ENCODE peak calls at places on chromosomes 3 and 15, in six cellular contexts. T is HCT116, S is psoas muscle, R is Karpas-422, I is mesendoderm, O is K562. U is an unnamed sample. For H3K36me3, the result is how much of the 10 kb centered on the place peaks cover.

GRCh38 chr3:20097015-20097414 is 56.8 kb downstream of the KAT2B start:
- DNase-seq in T (no peak), O (no peak), R (no peak), I (no peak), S (no peak), U (no peak)

GRCh38 chr3:72351536-72351935 is 496.7 kb downstream of the SHQ1 start:
- DNase-seq in O (no peak), T (no peak), S (no peak), R (no peak), I (no peak), U (peak)

GRCh38 chr3:8593022-8593817 is 51.4 kb downstream of the SSUH2 start:
- DNase-seq in O (no peak), I (no peak), T (no peak), S (peak), R (no peak), U (no peak)

GRCh38 chr3:22980346-22980745 is 222.8 kb upstream of the UBE2E2 start:
- DNase-seq in I (peak), T (no peak), S (no peak), O (no peak), R (no peak), U (no peak)

GRCh38 chr15:25739687-25740121 is 123.4 kb downstream of the ATP10A start:
- DNase-seq in R (peak), S (no peak), T (no peak), I (peak), O (no peak), U (no peak)

GRCh38 chr15:41825572-41826535 is 2.0 kb upstream of the JMJD7 start:
- DNase-seq in I (peak), O (no peak), R (no peak), T (no peak), S (no peak), U (no peak)

GRCh38 chr15:64472161-64472560 is 11.8 kb downstream of the ZNF609 start:
- DNase-seq in T (no peak), O (no peak), S (no peak), I (no peak), R (no peak), U (no peak)

GRCh38 chr3:184186902-184187207 is 856 bp downstream of the ABCF3 start:
- DNase-seq in R (peak), O (no peak), T (no peak), I (no peak), S (no peak), U (no peak)

GRCh38 chr15:39921274-39921638 is 1.2 kb upstream of the GPR176 start:
- DNase-seq in S (no peak), O (no peak), I (no peak), T (no peak), R (no peak), U (no peak)

GRCh38 chr3:12963184-12963868 is 109.9 kb downstream of the IQSEC1 start:
- DNase-seq in O (no peak), R (no peak), S (peak), T (no peak), I (no peak), U (no peak)

GRCh38 chr3:136733317-136733833 is 18.8 kb downstream of the STAG1 start:
- DNase-seq in I (no peak), R (no peak), O (no peak), T (no peak), S (no peak), U (no peak)

GRCh38 chr3:159854500-159855124 is 134.0 kb upstream of the IL12A start:
- DNase-seq in S (peak), T (peak), R (peak), I (peak), O (no peak), U (no peak)

GRCh38 chr15:83657549-83657948 is 3.6 kb downstream of the ADAMTSL3 start:
- DNase-seq in S (no peak), I (peak), O (peak), T (peak), R (peak), U (no peak)

GRCh38 chr3:132730891-132731580 is 8.8 kb upstream of the NPHP3 start:
- DNase-seq in R (peak), S (no peak), I (peak), T (no peak), O (no peak), U (no peak)

GRCh38 chr15:88646951-88647350 is 8.1 kb downstream of the ISG20 start:
- DNase-seq in S (no peak), O (no peak), T (no peak), R (no peak), I (no peak), U (no peak)

GRCh38 chr3:78978037-78978436 is 789.8 kb downstream of the ROBO1 start:
- DNase-seq in S (no peak), T (no peak), R (peak), O (no peak), I (peak), U (no peak)

GRCh38 chr3:151877269-151877668 is 3.8 kb downstream of the SUCNR1 start:
- DNase-seq in O (no peak), R (no peak), T (no peak), S (no peak), I (no peak), U (no peak)

GRCh38 chr3:130814691-130815472 is 68.3 kb upstream of the PIK3R4 start:
- DNase-seq in T (no peak), S (no peak), I (no peak), O (no peak), R (no peak), U (no peak)

GRCh38 chr15:75081150-75081549 is 57.8 kb downstream of the PPCDC start:
- DNase-seq in O (no peak), I (no peak), S (no peak), R (no peak), T (no peak), U (no peak)

GRCh38 chr3:156770699-156771414 is 55.3 kb upstream of the LEKR1 start:
- DNase-seq in I (no peak), S (no peak), T (no peak), O (no peak), R (no peak), U (no peak)

GRCh38 chr3:168342946-168343856 is 247.5 kb upstream of the GOLIM4 start:
- DNase-seq in I (no peak), T (no peak), O (no peak), R (no peak), S (no peak), U (no peak)

GRCh38 chr3:184805351-184806038 is 6.5 kb upstream of the VPS8 start:
- DNase-seq in S (no peak), T (no peak), O (peak), I (no peak), R (no peak), U (no peak)

GRCh38 chr3:127673191-127674098 is 693 bp downstream of the ABTB1 start:
- DNase-seq in O (peak), R (peak), T (no peak), I (no peak), S (peak), U (peak)

GRCh38 chr3:172461530-172462138 is 13.4 kb upstream of the GHSR start:
- DNase-seq in T (no peak), S (no peak), O (peak), R (peak), I (peak), U (no peak)

GRCh38 chr3:42456211-42456610 is 45.8 kb upstream of the LYZL4 start:
- DNase-seq in O (no peak), S (no peak), I (no peak), R (no peak), T (no peak), U (no peak)

GRCh38 chr3:143671641-143672040 is 176.6 kb downstream of the SLC9A9 start:
- DNase-seq in O (no peak), S (no peak), I (no peak), R (no peak), T (no peak), U (no peak)

GRCh38 chr3:12175844-12176453 is 17.2 kb upstream of the TIMP4 start:
- DNase-seq in R (peak), I (peak), T (peak), S (peak), O (peak), U (no peak)

GRCh38 chr3:194046995-194047681 is 88.8 kb upstream of the HES1 start:
- DNase-seq in O (no peak), R (no peak), T (no peak), S (peak), I (no peak), U (no peak)

GRCh38 chr3:151330374-151330773 is 1.0 kb upstream of the P2RY13 start:
- DNase-seq in R (no peak), T (no peak), I (no peak), S (no peak), O (no peak), U (no peak)

GRCh38 chr3:133821767-133822638 is 16.4 kb downstream of the SRPRB start:
- DNase-seq in I (peak), O (peak), S (peak), R (no peak), T (peak), U (peak)

GRCh38 chr3:116005404-116005803 is 382.1 kb downstream of the GAP43 start:
- DNase-seq in S (no peak), T (no peak), R (no peak), I (peak), O (no peak), U (no peak)

GRCh38 chr3:45976191-45977091 is 19.2 kb downstream of the FYCO1 start:
- DNase-seq in O (no peak), S (no peak), R (no peak), I (no peak), T (no peak), U (no peak)

GRCh38 chr15:80179025-80179759 is 26.4 kb downstream of the FAH start:
- DNase-seq in S (no peak), O (no peak), R (peak), T (no peak), I (no peak), U (no peak)

GRCh38 chr3:115081444-115081843 is 65.6 kb downstream of the ZBTB20 start:
- DNase-seq in O (no peak), R (no peak), I (no peak), T (no peak), S (no peak), U (no peak)

GRCh38 chr15:49842331-49842730 is 221.5 kb downstream of the DTWD1 start:
- DNase-seq in R (no peak), O (no peak), S (no peak), I (peak), T (no peak), U (no peak)

GRCh38 chr15:81385110-81386076 is 11.4 kb upstream of the TMC3 start:
- DNase-seq in I (no peak), O (no peak), R (no peak), T (no peak), S (no peak), U (no peak)

GRCh38 chr15:22810033-22810734 is 23.7 kb downstream of the NIPA1 start:
- DNase-seq in R (no peak), S (no peak), T (no peak), O (no peak), I (no peak), U (no peak)

GRCh38 chr15:22806664-22807063 is 20.2 kb downstream of the NIPA1 start:
- DNase-seq in S (no peak), T (no peak), R (no peak), O (no peak), I (no peak), U (no peak)

GRCh38 chr15:22808761-22809280 is 22.4 kb downstream of the NIPA1 start:
- DNase-seq in I (no peak), O (no peak), T (no peak), R (no peak), S (no peak), U (peak)

GRCh38 chr15:22806156-22806555 is 19.7 kb downstream of the NIPA1 start:
- DNase-seq in R (no peak), I (no peak), O (no peak), S (no peak), T (no peak), U (no peak)

GRCh38 chr15:22808240-22808639 is 21.8 kb downstream of the NIPA1 start:
- DNase-seq in S (no peak), T (no peak), I (no peak), R (no peak), O (no peak), U (peak)
- H3K36me3 ChIP-seq in S (under half), T (under half), I (under half), R (under half), O (under half), U (under half)

GRCh38 chr3:33840179-33840578 is 41.7 kb downstream of the PDCD6IP start:
- DNase-seq in T (no peak), R (no peak), O (no peak), I (no peak), S (no peak), U (no peak)
- H3K36me3 ChIP-seq in T (under half), R (under half), O (half or more), I (under half), S (half or more), U (half or more)

GRCh38 chr15:72236381-72237285 is 5.6 kb upstream of the PKM start:
- DNase-seq in T (no peak), O (no peak), R (no peak), S (no peak), I (no peak), U (no peak)

GRCh38 chr15:72237286-72238224 is 6.6 kb upstream of the PKM start:
- DNase-seq in S (peak), R (no peak), O (peak), T (peak), I (peak), U (peak)

GRCh38 chr15:72238586-72238985 is 7.6 kb upstream of the PKM start:
- DNase-seq in T (no peak), S (no peak), O (no peak), R (no peak), I (no peak), U (no peak)

GRCh38 chr15:72242775-72243370 is 11.9 kb upstream of the PKM start:
- DNase-seq in O (no peak), R (no peak), I (peak), T (no peak), S (no peak), U (no peak)

DNA sequence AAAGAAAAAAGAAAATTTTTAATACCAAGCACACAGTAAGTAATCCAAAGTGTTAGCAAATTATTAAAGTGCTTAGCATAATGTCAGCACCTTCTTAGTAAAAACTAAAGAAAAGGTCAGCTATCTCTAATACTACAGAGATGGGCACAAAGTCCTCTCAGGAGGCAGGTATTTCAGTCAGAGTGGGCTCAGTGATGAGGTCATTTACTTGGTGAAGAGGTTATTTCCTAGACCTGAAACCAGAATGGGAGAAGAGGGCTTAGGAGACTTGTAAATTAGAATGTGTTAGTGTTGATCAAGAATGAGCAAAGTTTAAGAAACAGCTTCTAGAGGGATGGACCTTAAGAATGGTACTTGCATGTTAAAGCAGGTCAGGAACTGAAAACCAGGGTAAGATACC is 8.7 kb upstream of the PKM start:
- DNase-seq in T (no peak), O (no peak), I (no peak), R (no peak), S (no peak), U (no peak)
- H3K36me3 ChIP-seq in T (under half), O (half or more), I (under half), R (under half), S (half or more), U (under half)

GRCh38 chr3:183027276-183027675 is 46.9 kb upstream of the DCUN1D1 start:
- DNase-seq in R (no peak), T (no peak), I (no peak), S (no peak), O (no peak), U (no peak)

GRCh38 chr3:183031826-183032225 is 51.5 kb upstream of the DCUN1D1 start:
- DNase-seq in O (no peak), R (no peak), I (no peak), T (no peak), S (no peak), U (no peak)

GRCh38 chr3:183033746-183034145 is 53.4 kb upstream of the DCUN1D1 start:
- DNase-seq in O (no peak), T (no peak), S (no peak), I (no peak), R (no peak), U (no peak)

GRCh38 chr3:183032904-183033555 is 52.7 kb upstream of the DCUN1D1 start:
- DNase-seq in T (no peak), S (no peak), R (no peak), I (no peak), O (no peak), U (no peak)

GRCh38 chr3:183028416-183028815 is 48.1 kb upstream of the DCUN1D1 start:
- DNase-seq in T (no peak), R (no peak), S (no peak), I (no peak), O (no peak), U (no peak)
- H3K36me3 ChIP-seq in T (under half), R (half or more), S (half or more), I (under half), O (under half), U (under half)

DNA sequence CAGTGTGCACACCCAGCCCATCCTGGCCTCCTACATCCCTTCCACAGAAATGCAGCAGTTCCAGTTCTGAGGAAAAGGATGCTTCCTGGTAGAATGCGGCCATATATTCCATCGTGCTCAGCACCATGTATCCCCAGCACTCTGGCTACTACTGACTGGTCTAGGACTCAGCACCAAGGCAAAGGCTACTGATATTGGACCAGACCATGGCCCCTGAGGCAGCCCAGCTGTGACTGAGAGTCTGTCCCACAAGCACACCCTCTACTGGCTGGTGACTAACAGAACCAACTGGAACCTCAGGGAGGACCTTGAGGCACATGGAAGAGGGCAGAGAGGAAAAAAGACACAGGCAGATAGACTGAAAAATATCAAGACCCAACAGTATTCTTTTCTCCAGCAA is 30.0 kb downstream of the TARS3 start:
- DNase-seq in R (no peak), S (no peak), T (no peak), O (no peak), I (peak), U (no peak)
- H3K36me3 ChIP-seq in R (under half), S (half or more), T (under half), O (under half), I (under half), U (under half)

GRCh38 chr3:33139996-33140395 is 26.2 kb downstream of the CRTAP start:
- DNase-seq in S (no peak), T (no peak), O (no peak), R (no peak), I (no peak), U (no peak)
- H3K36me3 ChIP-seq in S (half or more), T (under half), O (under half), R (under half), I (under half), U (under half)

GRCh38 chr3:149019581-149019980 is 28.2 kb downstream of the GYG1 start:
- DNase-seq in S (no peak), T (no peak), O (no peak), R (no peak), I (no peak), U (no peak)

GRCh38 chr3:149016669-149017541 is 25.6 kb downstream of the GYG1 start:
- DNase-seq in O (no peak), T (no peak), S (no peak), R (no peak), I (no peak), U (no peak)

GRCh38 chr3:149016242-149016641 is 24.9 kb downstream of the GYG1 start:
- DNase-seq in S (no peak), I (no peak), T (no peak), R (no peak), O (no peak), U (no peak)

GRCh38 chr3:149020196-149020838 is 29.0 kb downstream of the GYG1 start:
- DNase-seq in T (no peak), R (no peak), S (peak), O (no peak), I (no peak), U (no peak)

GRCh38 chr3:149018247-149018646 is 26.9 kb downstream of the GYG1 start:
- DNase-seq in R (no peak), I (no peak), O (no peak), T (no peak), S (no peak), U (no peak)
- H3K36me3 ChIP-seq in R (under half), I (under half), O (under half), T (under half), S (under half), U (under half)

DNA sequence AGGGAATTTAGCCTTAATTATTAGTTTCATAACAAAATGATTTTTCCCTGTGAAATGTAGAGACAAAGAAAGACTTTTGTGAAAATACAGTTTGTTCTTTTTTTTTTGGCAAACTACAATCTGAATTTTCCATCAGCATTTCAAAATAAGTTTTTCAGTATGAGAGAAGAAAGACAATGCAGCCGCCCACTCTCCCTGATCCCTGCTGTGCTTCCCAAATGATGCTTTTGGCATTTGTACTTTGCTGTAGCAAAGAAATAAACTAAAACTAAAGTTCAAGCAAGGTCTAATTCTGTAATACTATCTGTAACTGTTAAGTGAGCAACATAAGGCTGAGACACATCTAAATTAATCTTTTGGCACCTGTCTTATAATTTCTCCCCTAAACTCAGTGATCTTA is 782.2 kb downstream of the VGLL3 start:
- DNase-seq in O (no peak), S (no peak), I (no peak), T (no peak), R (no peak), U (no peak)
- H3K36me3 ChIP-seq in O (under half), S (under half), I (under half), T (under half), R (under half), U (under half)

GRCh38 chr3:138549578-138549977 is 44.5 kb downstream of the CEP70 start:
- DNase-seq in T (no peak), S (no peak), O (no peak), R (no peak), I (no peak), U (no peak)

GRCh38 chr3:138539352-138539751 is 54.7 kb downstream of the CEP70 start:
- DNase-seq in I (no peak), O (no peak), S (no peak), T (no peak), R (no peak), U (no peak)

GRCh38 chr3:138547342-138547975 is 46.6 kb downstream of the CEP70 start:
- DNase-seq in R (no peak), I (no peak), O (no peak), T (no peak), S (no peak), U (no peak)

GRCh38 chr3:138542977-138543376 is 51.1 kb downstream of the CEP70 start:
- DNase-seq in R (no peak), T (no peak), I (no peak), O (no peak), S (no peak), U (no peak)

GRCh38 chr3:138544546-138544945 is 49.5 kb downstream of the CEP70 start:
- DNase-seq in T (no peak), R (no peak), I (no peak), S (no peak), O (no peak), U (no peak)
- H3K36me3 ChIP-seq in T (under half), R (under half), I (under half), S (under half), O (under half), U (under half)

U was measured in ascending aorta.